ENCODE peak calls at places on chromosomes 7 and 10, in six cellular contexts. J, C, F, K, R and I are unnamed samples.

GRCh38 chr7:29480456-29480855 is 83.2 kb upstream of the PRR15 start:
- DNase-seq in R (no peak), F (no peak), C (peak; percentile 32), K (no peak), J (no peak), I (no peak)

GRCh38 chr10:117590516-117590915 is 48.0 kb downstream of the EMX2 start:
- DNase-seq in F (no peak), K (no peak), R (no peak), C (no peak), J (no peak), I (no peak)

GRCh38 chr10:122849090-122849489 is 3.4 kb upstream of the CUZD1 start:
- DNase-seq in F (no peak), C (no peak), J (no peak), R (no peak), K (no peak), I (no peak)

GRCh38 chr10:59750155-59750945 is 2.9 kb downstream of the MRLN start:
- DNase-seq in K (no peak), J (no peak), R (peak; percentile 46), F (peak; percentile 89), C (no peak), I (no peak)

GRCh38 chr7:86932038-86932512 is 127.4 kb downstream of the ELAPOR2 start:
- DNase-seq in K (peak; percentile 53), R (peak; percentile 74), F (no peak), C (no peak), J (no peak), I (no peak)

GRCh38 chr7:95608344-95609173 is 12.2 kb upstream of the PDK4 start:
- DNase-seq in K (peak; percentile 74), J (peak; percentile 94), F (peak; percentile 96), R (peak; percentile 82), C (peak; percentile 95), I (peak; percentile 93)

GRCh38 chr7:64874114-64874513 is 29.0 kb upstream of the ZNF273 start:
- DNase-seq in F (no peak), J (no peak), R (peak; percentile 45), K (no peak), C (no peak), I (no peak)

GRCh38 chr7:41685684-41686083 is 17.2 kb downstream of the INHBA start:
- DNase-seq in R (peak; percentile 91), F (no peak), K (no peak), C (no peak), J (no peak), I (no peak)

GRCh38 chr10:88107698-88108097 is 244.3 kb downstream of the PTEN start:
- DNase-seq in F (no peak), K (no peak), R (no peak), J (no peak), C (no peak), I (no peak)

GRCh38 chr7:2038876-2039728 is 193.6 kb downstream of the MAD1L1 start:
- DNase-seq in F (no peak), J (peak; percentile 5), R (no peak), C (no peak), K (no peak), I (peak; percentile 12)

GRCh38 chr10:105062881-105063280 is 421.8 kb downstream of the SORCS3 start:
- DNase-seq in J (no peak), F (no peak), R (peak; percentile 14), K (no peak), C (peak; percentile 10), I (no peak)

GRCh38 chr7:106772655-106773108 is 92.4 kb upstream of the PIK3CG start:
- DNase-seq in R (peak; percentile 94), J (no peak), C (no peak), K (no peak), F (no peak), I (no peak)

GRCh38 chr7:24129597-24129996 is 154.4 kb upstream of the NPY start:
- DNase-seq in K (no peak), C (no peak), F (no peak), R (peak; percentile 89), J (no peak), I (no peak)

GRCh38 chr7:50662059-50662689 is 97.0 kb upstream of the DDC start:
- DNase-seq in R (no peak), F (no peak), K (no peak), J (no peak), C (no peak), I (no peak)

GRCh38 chr10:80542053-80542452 is 4.4 kb downstream of the SH2D4B start:
- DNase-seq in F (no peak), R (peak; percentile 39), C (no peak), K (no peak), J (no peak), I (no peak)

GRCh38 chr10:104299031-104299904 is 30.3 kb downstream of the GSTO2 start:
- DNase-seq in K (no peak), F (no peak), J (no peak), R (peak; percentile 85), C (no peak), I (no peak)

GRCh38 chr7:155296788-155297516 is 726 bp upstream of the INSIG1 start:
- DNase-seq in F (peak; percentile 84), C (peak; percentile 81), K (peak; percentile 67), J (peak; percentile 78), R (peak; percentile 77), I (peak; percentile 84)

GRCh38 chr7:134468054-134468453 is 9.2 kb upstream of the AKR1B1 start:
- DNase-seq in R (no peak), J (no peak), F (no peak), K (no peak), C (no peak), I (no peak)

GRCh38 chr7:7432979-7433378 is 102.7 kb downstream of the COL28A1 start:
- DNase-seq in C (no peak), J (no peak), F (no peak), K (no peak), R (no peak), I (no peak)

GRCh38 chr10:99920901-99921300 is 88.8 kb downstream of the DNMBP start:
- DNase-seq in R (peak; percentile 71), C (no peak), J (no peak), K (no peak), F (no peak), I (no peak)

GRCh38 chr10:101671453-101671852 is 23.5 kb downstream of the FBXW4 start:
- DNase-seq in C (no peak), F (no peak), K (no peak), J (no peak), R (no peak), I (no peak)

GRCh38 chr10:18113881-18114280 is 26.3 kb upstream of the CACNB2 start:
- DNase-seq in R (peak; percentile 83), J (no peak), K (no peak), C (no peak), F (no peak), I (no peak)

GRCh38 chr10:62050627-62050924 is 149.1 kb downstream of the ARID5B start:
- DNase-seq in J (no peak), K (no peak), R (no peak), C (no peak), F (no peak), I (no peak)
- H3K4me1 ChIP-seq in J (peaks cover 39% of the 10 kb centered on the region), K (peaks cover 49% of the 10 kb centered on the region), R (peaks cover 39% of the 10 kb centered on the region), C (peaks cover 43% of the 10 kb centered on the region), F (peaks cover 50% of the 10 kb centered on the region), I (peaks cover 61% of the 10 kb centered on the region)

GRCh38 chr10:79193694-79194382 is 125.1 kb downstream of the ZMIZ1 start:
- DNase-seq in C (no peak), R (no peak), F (no peak), J (no peak), K (no peak), I (no peak)
- H3K4me1 ChIP-seq in C (peaks cover 12% of the 10 kb centered on the region), R (peaks cover 41% of the 10 kb centered on the region), F (peaks cover 30% of the 10 kb centered on the region), J (peaks cover 6% of the 10 kb centered on the region), K (no peaks in the 10 kb centered on the region), I (peaks cover 47% of the 10 kb centered on the region)

GRCh38 chr10:113068178-113068890 is 118.3 kb downstream of the TCF7L2 start:
- DNase-seq in K (no peak), C (no peak), R (no peak), J (no peak), F (no peak), I (no peak)
- H3K4me1 ChIP-seq in K (peaks cover 38% of the 10 kb centered on the region), C (peaks cover 19% of the 10 kb centered on the region), R (no peaks in the 10 kb centered on the region), J (peaks cover 8% of the 10 kb centered on the region), F (peaks cover 11% of the 10 kb centered on the region), I (peaks cover 34% of the 10 kb centered on the region)

GRCh38 chr7:135976312-135977019 is 693 bp downstream of the MTPN start:
- DNase-seq in F (peak; percentile 39), R (no peak), C (peak; percentile 31), K (peak; percentile 79), J (peak; percentile 45), I (no peak)

GRCh38 chr7:135978624-135979023 is 1.5 kb upstream of the MTPN start:
- DNase-seq in R (no peak), K (no peak), J (no peak), F (no peak), C (no peak), I (no peak)

GRCh38 chr7:135974667-135975066 is 2.5 kb downstream of the MTPN start:
- DNase-seq in C (no peak), K (no peak), R (no peak), F (no peak), J (no peak), I (no peak)

GRCh38 chr7:135977742-135978066 is 545 bp upstream of the MTPN start:
- DNase-seq in F (no peak), R (no peak), K (no peak), J (no peak), C (no peak), I (no peak)

DNA sequence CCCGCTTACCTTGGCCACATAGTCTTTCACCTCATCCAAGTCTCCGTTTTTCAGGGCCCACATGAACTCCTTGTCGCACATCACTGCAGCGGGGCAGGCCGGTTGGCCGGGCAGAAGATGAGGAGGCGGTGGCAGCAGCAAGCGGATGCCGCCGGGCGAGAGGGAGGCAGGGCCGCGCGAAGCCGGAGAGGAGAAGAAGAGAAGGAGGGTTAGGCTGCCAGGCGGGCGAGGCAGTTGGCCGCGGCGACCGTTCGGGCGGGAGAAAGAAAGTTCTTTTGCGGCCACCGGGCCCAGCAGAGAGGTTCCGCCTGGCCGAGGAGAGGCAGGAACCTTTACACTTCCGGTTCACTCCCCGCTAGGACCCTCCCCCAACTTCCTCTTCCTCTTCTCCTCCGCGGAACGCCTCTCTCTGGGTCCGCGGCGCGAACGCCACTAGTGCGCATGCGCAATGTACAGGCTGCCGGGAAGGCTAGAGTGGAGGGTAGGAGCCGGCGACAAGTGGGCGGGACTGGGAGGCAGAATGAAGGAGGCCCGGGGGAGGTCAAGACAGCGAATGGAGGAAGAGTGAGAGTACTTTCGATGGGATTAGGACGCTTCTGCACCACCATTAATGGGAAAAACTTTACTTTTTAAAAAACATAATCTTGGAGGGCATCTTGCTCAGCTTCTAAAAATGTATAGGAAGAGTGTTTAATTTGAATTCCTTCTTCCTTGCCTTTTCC is at the start of gene MTPN:
- DNase-seq in C (peak; percentile 99), J (peak; percentile 100), F (peak; percentile 99), K (peak; percentile 98), R (peak; percentile 91), I (peak; percentile 100)
- H3K4me1 ChIP-seq in C (peaks cover 12% of the 10 kb centered on the region), J (peaks cover 11% of the 10 kb centered on the region), F (peaks cover 49% of the 10 kb centered on the region), K (peaks cover 12% of the 10 kb centered on the region), R (no peaks in the 10 kb centered on the region), I (peaks cover 58% of the 10 kb centered on the region)